ENCODE peak calls at places on chromosomes 16 and 17, in four cellular contexts. C is transverse colon, E is SK-N-SH, X is suprapubic skin. R is an unnamed sample.

GRCh38 chr16:8660841-8661301 is 13.5 kb upstream of the ABAT start:
- DNase-seq in C (peak; percentile 73), E (peak; percentile 81), X (no peak), R (peak; percentile 74)

GRCh38 chr17:74737299-74738050 is 419 bp downstream of the RAB37 start:
- DNase-seq in C (peak; percentile 42), E (peak; percentile 85), X (no peak), R (no peak)

GRCh38 chr17:38870259-38871165 is 654 bp downstream of the LASP1 start:
- DNase-seq in C (peak; percentile 83), E (peak; percentile 83), X (peak; percentile 92), R (peak; percentile 91)

GRCh38 chr17:49471089-49471683 is 23.9 kb upstream of the NGFR start:
- DNase-seq in C (no peak), E (peak; percentile 87), X (no peak), R (no peak)

GRCh38 chr17:63452091-63452978 is 6.2 kb upstream of the CYB561 start:
- DNase-seq in C (no peak), E (peak; percentile 40), X (no peak), R (no peak)

GRCh38 chr16:27235055-27235937 is 32.0 kb downstream of the KDM8 start:
- DNase-seq in C (peak; percentile 92), E (peak; percentile 71), X (peak; percentile 94), R (peak; percentile 95)

GRCh38 chr17:57783338-57783742 is 38.2 kb upstream of the CCDC182 start:
- DNase-seq in C (peak; percentile 62), E (peak; percentile 98), X (no peak), R (peak; percentile 71)

GRCh38 chr17:80347948-80348351 is 67.0 kb upstream of the ENDOV start:
- DNase-seq in C (no peak), E (no peak), X (peak; percentile 57), R (no peak)

GRCh38 chr16:70740919-70741778 is 55.3 kb upstream of the MTSS2 start:
- DNase-seq in C (no peak), E (no peak), X (no peak), R (no peak)

GRCh38 chr17:47239663-47240374 is 13.8 kb upstream of the ITGB3 start:
- DNase-seq in C (peak; percentile 60), E (peak; percentile 77), X (peak; percentile 89), R (peak; percentile 89)

GRCh38 chr17:57071991-57072944 is 12.8 kb upstream of the AKAP1 start:
- DNase-seq in C (no peak), E (peak; percentile 39), X (no peak), R (no peak)

GRCh38 chr16:88348377-88349152 is 34.2 kb upstream of the ZNF469 start:
- DNase-seq in C (no peak), E (peak; percentile 33), X (no peak), R (peak; percentile 57)

GRCh38 chr17:40113961-40114272 is 7.9 kb upstream of the MSL1 start:
- DNase-seq in C (no peak), E (no peak), X (no peak), R (no peak)

GRCh38 chr17:35161281-35161761 is 13.7 kb downstream of the UNC45B start:
- DNase-seq in C (no peak), E (no peak), X (no peak), R (no peak)

GRCh38 chr16:70579648-70580630 is 56.3 kb downstream of the SF3B3 start:
- DNase-seq in C (peak; percentile 51), E (peak; percentile 19), X (no peak), R (peak; percentile 81)

GRCh38 chr16:15950167-15950854 is 895 bp downstream of the ABCC1 start:
- DNase-seq in C (peak; percentile 36), E (peak; percentile 68), X (no peak), R (peak; percentile 80)

GRCh38 chr17:17519886-17520285 is 23.7 kb upstream of the RASD1 start:
- DNase-seq in C (no peak), E (no peak), X (no peak), R (no peak)

GRCh38 chr16:72355561-72355960 is 183.6 kb upstream of the PMFBP1 start:
- DNase-seq in C (no peak), E (no peak), X (no peak), R (no peak)

GRCh38 chr17:51650202-51650601 is 389.9 kb downstream of the UTP18 start:
- DNase-seq in C (no peak), E (no peak), X (no peak), R (no peak)

GRCh38 chr17:34580685-34581445 is 1.5 kb downstream of the TMEM132E start:
- DNase-seq in C (no peak), E (peak; percentile 78), X (no peak), R (no peak)

GRCh38 chr16:2157480-2158261 is 2.1 kb downstream of the TRAF7 start:
- DNase-seq in C (peak; percentile 44), E (no peak), X (no peak), R (no peak)

GRCh38 chr17:43579570-43580140 is 33.5 kb upstream of the ETV4 start:
- DNase-seq in C (no peak), E (no peak), X (no peak), R (no peak)

GRCh38 chr17:20073056-20073979 is 64.2 kb downstream of the SPECC1 start:
- DNase-seq in C (peak; percentile 38), E (no peak), X (no peak), R (no peak)

GRCh38 chr17:18257747-18258355 is 687 bp downstream of the FLII start:
- DNase-seq in C (peak; percentile 86), E (peak; percentile 93), X (peak; percentile 89), R (peak; percentile 88)

GRCh38 chr17:57739402-57740224 is 5.5 kb downstream of the CCDC182 start:
- DNase-seq in C (no peak), E (peak; percentile 76), X (no peak), R (no peak)

DNA sequence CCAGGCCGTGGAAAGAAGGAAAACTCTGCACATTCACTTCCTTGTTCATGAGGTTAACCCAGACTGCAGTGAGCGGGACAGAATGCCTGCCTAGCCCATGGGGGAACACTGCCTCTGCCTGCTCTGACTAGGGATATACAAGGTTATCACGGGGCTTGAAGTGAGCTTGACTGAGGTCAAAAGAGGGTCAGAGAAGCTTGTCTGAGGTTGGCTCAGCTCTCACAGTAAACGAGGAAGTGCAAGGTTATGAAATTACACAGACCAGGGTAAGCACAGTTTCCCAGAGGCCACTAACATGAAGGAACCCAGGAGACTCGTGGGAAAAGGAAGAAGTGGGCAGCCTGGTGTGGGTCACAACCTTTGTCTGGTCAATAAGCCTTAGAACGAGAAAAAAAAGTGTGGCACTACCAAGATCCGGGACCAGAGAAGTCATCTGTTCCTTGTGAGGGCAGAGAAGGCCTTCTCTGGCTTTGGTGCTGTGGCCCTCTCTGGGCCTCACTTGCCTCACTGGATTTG is 28.8 kb downstream of the HIC1 start:
- DNase-seq in C (peak; percentile 44), E (no peak), X (no peak), R (no peak)
- TF ChIP-seq POLR2AphosphoS5 in C (no peak), E (no peak), X (no peak), R (peak; percentile 15)

GRCh38 chr17:28363186-28363585 is 1.8 kb downstream of the SEBOX start:
- DNase-seq in C (no peak), E (no peak), X (no peak), R (no peak)

GRCh38 chr17:28357901-28358197 is 522 bp upstream of the POLDIP2 start:
- DNase-seq in C (no peak), E (no peak), X (no peak), R (no peak)

DNA sequence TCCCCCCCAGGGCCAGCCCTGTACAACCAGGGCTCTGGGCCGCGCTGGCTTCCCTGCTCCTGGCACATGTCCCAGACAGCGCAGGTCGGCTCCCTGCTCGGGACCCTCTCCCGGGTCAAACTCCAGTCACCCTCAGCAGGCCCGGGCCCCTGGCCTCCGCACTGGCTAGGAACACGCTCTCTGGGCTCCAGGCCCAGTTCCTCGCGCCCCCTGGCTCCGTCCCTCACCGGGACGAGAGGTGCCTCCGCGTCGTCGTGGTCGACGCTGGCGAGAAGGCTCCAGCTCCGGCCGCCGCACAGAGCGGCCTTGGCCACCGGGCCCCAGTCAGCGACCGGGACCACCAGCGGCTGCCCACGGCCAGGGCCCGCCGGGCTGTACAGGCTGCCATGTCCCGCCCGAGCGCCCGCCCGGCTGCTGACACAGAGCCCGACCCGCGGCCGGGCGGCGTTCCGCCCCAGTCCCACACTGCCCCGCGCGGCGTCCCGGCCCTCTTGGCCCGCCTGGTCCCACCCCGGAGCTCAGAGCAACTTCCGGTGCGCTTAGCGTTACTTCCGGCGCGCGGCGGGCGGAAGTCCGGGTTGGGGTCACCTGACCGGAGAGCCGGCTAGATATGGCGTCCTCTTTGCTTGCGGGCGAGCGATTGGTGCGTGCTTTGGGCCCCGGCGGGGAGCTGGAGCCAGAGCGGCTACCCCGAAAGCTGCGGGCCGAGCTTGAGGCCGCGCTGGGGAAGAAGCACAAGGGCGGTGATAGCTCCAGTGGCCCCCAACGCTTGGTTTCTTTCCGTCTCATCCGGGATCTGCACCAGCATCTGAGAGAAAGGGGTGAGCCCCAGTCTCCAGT is at the start of gene POLDIP2:
- DNase-seq in C (peak; percentile 96), E (peak; percentile 99), X (peak; percentile 97), R (peak; percentile 98)
- TF ChIP-seq CTCF in C (no peak), E (peak; percentile 15), X (no peak), R (no peak)

DNA sequence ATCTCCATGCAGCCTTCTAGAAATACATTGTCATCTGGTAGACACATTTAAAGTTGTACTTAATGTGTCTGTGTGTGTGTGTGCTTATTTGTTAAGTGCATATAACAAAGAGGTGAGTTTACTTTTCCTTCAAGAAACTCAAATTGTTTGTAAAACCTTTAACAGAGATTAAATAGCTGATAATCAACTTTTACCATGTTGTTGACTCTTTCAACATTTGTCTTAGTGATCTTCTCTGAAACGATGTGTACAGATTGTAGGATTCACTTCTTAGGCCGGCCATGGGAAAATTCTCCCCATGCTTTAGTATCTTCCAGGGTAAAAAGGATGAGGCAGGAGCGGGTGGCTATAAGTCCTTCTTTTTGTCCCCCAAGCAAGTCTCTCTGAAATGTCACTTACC is 292.9 kb upstream of the MAF start:
- DNase-seq in C (no peak), E (no peak), X (no peak), R (no peak)
- TF ChIP-seq POLR2AphosphoS5 in C (no peak), E (no peak), X (no peak), R (no peak)

GRCh38 chr17:73311428-73311780 is 397 bp downstream of the CDC42EP4 start:
- DNase-seq in C (no peak), E (no peak), X (no peak), R (peak; percentile 79)

GRCh38 chr17:73309727-73310555 is 1.9 kb downstream of the CDC42EP4 start:
- DNase-seq in C (peak; percentile 72), E (peak; percentile 54), X (no peak), R (no peak)

GRCh38 chr17:73313526-73314127 is 1.8 kb upstream of the CDC42EP4 start:
- DNase-seq in C (no peak), E (no peak), X (no peak), R (no peak)

GRCh38 chr17:73315481-73315880 is 3.7 kb upstream of the CDC42EP4 start:
- DNase-seq in C (no peak), E (no peak), X (no peak), R (no peak)

DNA sequence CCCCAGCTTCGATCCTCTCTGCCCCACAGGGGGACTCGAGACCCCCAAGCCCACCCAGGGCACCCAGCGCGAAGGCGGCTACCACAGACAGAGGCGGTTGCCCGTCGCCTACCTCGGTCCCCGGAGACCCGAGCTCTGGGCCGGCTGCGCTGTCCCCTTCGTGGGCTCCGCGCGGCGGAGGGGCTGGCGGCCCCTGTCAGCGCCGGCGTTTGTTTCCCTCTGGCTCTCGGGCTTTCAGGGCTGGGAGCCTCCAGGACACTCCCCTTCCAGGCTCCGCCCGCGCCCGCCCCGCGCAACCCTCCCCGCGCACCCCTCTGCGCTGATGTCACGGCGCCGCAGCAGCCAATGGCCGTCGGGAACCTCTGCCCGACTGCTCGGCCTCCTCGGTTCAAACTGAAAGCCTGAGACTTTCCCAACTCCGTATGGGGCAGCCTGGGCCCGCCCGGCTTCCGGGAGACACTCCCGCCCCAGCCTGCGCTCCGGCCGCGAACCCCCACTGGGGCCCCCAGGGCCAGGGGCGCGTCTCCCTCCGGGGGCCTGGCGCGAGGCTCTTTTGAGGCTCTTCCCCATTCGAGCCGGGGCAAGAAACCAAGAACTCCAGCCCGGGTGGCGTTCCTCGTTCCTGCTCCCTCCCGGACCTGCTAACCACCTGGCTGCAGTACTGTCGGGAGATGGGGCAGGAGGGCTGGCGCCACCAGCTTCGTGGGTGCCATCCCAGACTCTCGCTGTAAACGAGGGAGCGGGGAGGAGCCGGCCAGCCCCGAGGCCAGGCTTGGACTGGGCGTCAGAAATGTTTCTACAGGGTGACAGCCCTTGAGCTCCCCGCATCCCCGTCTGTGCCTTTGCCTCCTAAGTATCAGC is at the start of gene CDC42EP4:
- DNase-seq in C (peak; percentile 97), E (peak; percentile 98), X (peak; percentile 98), R (peak; percentile 99)
- TF ChIP-seq CTCF in C (no peak), E (no peak), X (no peak), R (no peak)

R was measured in sigmoid colon.